ENCODE peak calls at places on chromosomes 13 and 19, in seven cellular contexts. A, H, Q, B, Y, E and O are unnamed samples.
A peak's percentile ranks its signal among the peaks of the same experiment; 100 is the strongest.

GRCh38 chr19:2543463-2544442 is 67.8 kb downstream of the GADD45B start:
- DNase-seq in A (peak; percentile 90), H (peak; percentile 94), Q (peak; percentile 97), B (peak; percentile 91), Y (peak; percentile 90), E (peak; percentile 91), O (peak; percentile 99)

GRCh38 chr19:13506550-13506878 is 235 bp upstream of the CACNA1A start:
- DNase-seq in A (no peak), H (no peak), Q (no peak), B (no peak), Y (no peak), E (no peak), O (no peak)

GRCh38 chr13:100789025-100789424 is 114.4 kb upstream of the TMTC4 start:
- DNase-seq in A (no peak), H (no peak), Q (no peak), B (no peak), Y (no peak), E (no peak), O (no peak)

GRCh38 chr13:99650410-99650809 is 149.1 kb downstream of the TM9SF2 start:
- DNase-seq in A (no peak), H (no peak), Q (no peak), B (no peak), Y (no peak), E (no peak), O (no peak)

GRCh38 chr13:30837227-30838159 is 68.6 kb upstream of the MEDAG start:
- DNase-seq in A (no peak), H (no peak), Q (no peak), B (no peak), Y (no peak), E (no peak), O (no peak)

GRCh38 chr13:18936104-18936503 is 245.5 kb downstream of the TUBA3C start:
- DNase-seq in A (no peak), H (no peak), Q (no peak), B (no peak), Y (no peak), E (no peak), O (no peak)

GRCh38 chr13:94327318-94327717 is 152.2 kb downstream of the DCT start:
- DNase-seq in A (no peak), H (no peak), Q (no peak), B (no peak), Y (no peak), E (no peak), O (no peak)

GRCh38 chr19:11673608-11674041 is 65.1 kb downstream of the ZNF823 start:
- DNase-seq in A (no peak), H (peak; percentile 81), Q (peak; percentile 73), B (no peak), Y (peak; percentile 70), E (peak; percentile 72), O (peak; percentile 75)

GRCh38 chr19:7492142-7493055 is 3.6 kb upstream of the PEX11G start:
- DNase-seq in A (no peak), H (no peak), Q (no peak), B (no peak), Y (no peak), E (no peak), O (peak; percentile 82)

GRCh38 chr13:105655046-105655445 is 880.4 kb downstream of the EFNB2 start:
- DNase-seq in A (no peak), H (no peak), Q (no peak), B (no peak), Y (no peak), E (no peak), O (peak; percentile 80)

GRCh38 chr13:51829236-51829899 is 15.6 kb downstream of the TMEM272 start:
- DNase-seq in A (no peak), H (no peak), Q (no peak), B (no peak), Y (no peak), E (no peak), O (no peak)

GRCh38 chr19:10270180-10270615 is 722 bp upstream of the ICAM1 start:
- DNase-seq in A (no peak), H (peak; percentile 71), Q (peak; percentile 69), B (peak; percentile 35), Y (peak; percentile 82), E (peak; percentile 93), O (peak; percentile 53)

GRCh38 chr19:23901360-23901759 is 13.3 kb upstream of the ZNF726 start:
- DNase-seq in A (no peak), H (no peak), Q (no peak), B (no peak), Y (no peak), E (no peak), O (no peak)

GRCh38 chr13:33610471-33611015 is 207.4 kb upstream of the RFC3 start:
- DNase-seq in A (no peak), H (no peak), Q (peak; percentile 73), B (no peak), Y (peak; percentile 13), E (peak; percentile 52), O (peak; percentile 13)

GRCh38 chr13:75365724-75366173 is 116.2 kb downstream of the TBC1D4 start:
- DNase-seq in A (no peak), H (no peak), Q (no peak), B (no peak), Y (no peak), E (no peak), O (peak; percentile 74)

GRCh38 chr13:59960683-59961082 is 203.0 kb downstream of the DIAPH3 start:
- DNase-seq in A (no peak), H (no peak), Q (no peak), B (no peak), Y (no peak), E (no peak), O (peak; percentile 10)

GRCh38 chr13:37869756-37870488 is at the start of gene TRPC4:
- DNase-seq in A (peak; percentile 22), H (peak; percentile 60), Q (peak; percentile 19), B (no peak), Y (peak; percentile 20), E (peak; percentile 41), O (peak; percentile 73)

GRCh38 chr19:41753936-41754529 is 1.3 kb upstream of the CEACAM6 start:
- DNase-seq in A (peak; percentile 3), H (no peak), Q (no peak), B (peak; percentile 23), Y (peak; percentile 77), E (peak; percentile 57), O (peak; percentile 26)

GRCh38 chr13:45341799-45342584 is 1.0 kb upstream of the TPT1 start:
- DNase-seq in A (no peak), H (no peak), Q (peak; percentile 65), B (peak; percentile 29), Y (peak; percentile 63), E (peak; percentile 71), O (peak; percentile 67)

GRCh38 chr19:10219678-10220077 is 11.5 kb downstream of the S1PR2 start:
- DNase-seq in A (no peak), H (no peak), Q (no peak), B (no peak), Y (no peak), E (no peak), O (peak; percentile 49)

GRCh38 chr19:9839415-9839814 is 4.3 kb downstream of the PIN1 start:
- DNase-seq in A (peak; percentile 54), H (no peak), Q (no peak), B (no peak), Y (no peak), E (no peak), O (peak; percentile 27)

GRCh38 chr13:27638521-27638920 is 16.8 kb downstream of the POLR1D start:
- DNase-seq in A (no peak), H (no peak), Q (no peak), B (no peak), Y (no peak), E (no peak), O (peak; percentile 43)

GRCh38 chr13:102197193-102197592 is 204.7 kb downstream of the FGF14 start:
- DNase-seq in A (no peak), H (no peak), Q (no peak), B (no peak), Y (no peak), E (no peak), O (no peak)
- TF ChIP-seq CTCF in A (no peak), H (no peak), Q (no peak), B (no peak), Y (no peak), E (peak; percentile 18), O (no peak)

DNA sequence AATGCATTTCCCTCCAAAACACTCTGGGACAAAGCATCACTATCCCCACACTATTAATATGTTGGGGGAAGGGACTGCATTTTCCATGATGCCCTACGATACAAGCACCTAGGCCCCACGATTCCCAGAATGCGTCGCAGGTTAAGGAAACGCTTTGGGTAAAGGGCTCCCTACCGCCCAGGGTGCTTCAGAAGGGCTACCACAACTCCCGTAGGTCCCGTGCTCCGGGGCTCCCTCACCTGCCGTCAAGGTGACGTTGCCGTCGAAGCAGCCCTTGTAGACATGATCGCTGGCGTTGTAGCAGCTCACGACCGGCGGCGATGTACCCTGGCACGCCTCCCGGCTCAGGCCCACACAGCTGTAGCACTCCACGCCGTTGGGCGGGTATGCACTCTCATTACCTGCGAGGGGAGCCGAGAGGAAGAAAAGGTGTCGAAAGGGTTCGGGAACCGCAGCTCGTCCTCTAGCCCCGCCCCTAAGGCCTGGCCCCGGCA is 2.5 kb downstream of the LYPD3 start:
- DNase-seq in A (no peak), H (no peak), Q (no peak), B (no peak), Y (no peak), E (no peak), O (no peak)
- H3K4me3 ChIP-seq in A (peak overlapping the region; percentile 53), H (peak overlapping the region; percentile 61), Q (peak overlapping the region; percentile 82), B (peak overlapping the region; percentile 80), Y (peak overlapping the region; percentile 57), E (peak overlapping the region; percentile 74), O (peak overlapping the region; percentile 77)

GRCh38 chr19:50629194-50629593 is 10.5 kb downstream of the SYT3 start:
- DNase-seq in A (no peak), H (no peak), Q (no peak), B (no peak), Y (no peak), E (no peak), O (no peak)

GRCh38 chr19:50633359-50633758 is 6.3 kb downstream of the SYT3 start:
- DNase-seq in A (no peak), H (no peak), Q (no peak), B (no peak), Y (no peak), E (no peak), O (no peak)

GRCh38 chr19:50629801-50630200 is 9.9 kb downstream of the SYT3 start:
- DNase-seq in A (no peak), H (no peak), Q (no peak), B (no peak), Y (no peak), E (no peak), O (no peak)

GRCh38 chr19:50633973-50634372 is 5.7 kb downstream of the SYT3 start:
- DNase-seq in A (no peak), H (no peak), Q (no peak), B (no peak), Y (no peak), E (no peak), O (no peak)

GRCh38 chr19:50632151-50632835 is 7.4 kb downstream of the SYT3 start:
- DNase-seq in A (no peak), H (no peak), Q (no peak), B (no peak), Y (no peak), E (no peak), O (no peak)
- TF ChIP-seq CTCF in A (no peak), H (no peak), Q (no peak), B (no peak), Y (no peak), E (no peak), O (no peak)

DNA sequence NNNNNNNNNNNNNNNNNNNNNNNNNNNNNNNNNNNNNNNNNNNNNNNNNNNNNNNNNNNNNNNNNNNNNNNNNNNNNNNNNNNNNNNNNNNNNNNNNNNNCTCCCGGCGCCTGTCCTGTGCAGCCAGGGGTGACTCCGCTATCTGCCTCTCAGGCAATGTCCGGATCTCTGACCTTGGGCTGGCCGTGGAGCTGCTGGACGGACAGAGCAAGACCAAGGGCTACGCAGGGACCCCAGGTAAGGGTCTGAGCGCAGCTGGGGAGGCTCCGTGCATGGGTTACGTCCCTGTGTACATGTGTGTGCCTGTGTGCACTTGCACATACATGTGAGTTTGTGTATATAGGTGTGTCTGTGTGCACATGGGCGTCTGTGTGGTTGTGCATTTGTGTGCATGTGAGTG is 36.1 kb upstream of the TMEM255B start:
- DNase-seq in A (no peak), H (no peak), Q (no peak), B (no peak), Y (no peak), E (peak; percentile 30), O (no peak)
- H3K4me3 ChIP-seq in A (no peak overlapping the region), H (no peak overlapping the region), Q (no peak overlapping the region), B (no peak overlapping the region), Y (no peak overlapping the region), E (no peak overlapping the region), O (no peak overlapping the region)